ENCODE peak calls at places on chromosomes 13 and 19, in six cellular contexts. D, Q, W, X, F and P are unnamed samples. For H3K9me3 and H3K27me3, the result is how much of the 10 kb centered on the place peaks cover.

GRCh38 chr13:110371550-110372465 is 64.7 kb downstream of the COL4A2 start:
- DNase-seq in F (no peak), X (no peak), Q (no peak), W (no peak), D (no peak), P (no peak)

GRCh38 chr13:23384111-23384510 is 49.4 kb downstream of the SACS start:
- DNase-seq in X (no peak), W (no peak), D (no peak), Q (no peak), F (no peak), P (no peak)

GRCh38 chr13:102277286-102277685 is 124.6 kb downstream of the FGF14 start:
- DNase-seq in D (peak), F (peak), Q (no peak), W (no peak), X (no peak), P (no peak)

GRCh38 chr13:61410669-61411297 is 4.9 kb downstream of the PCDH20 start:
- DNase-seq in W (no peak), Q (no peak), F (no peak), D (no peak), X (peak), P (no peak)

GRCh38 chr19:50567052-50567841 is 988 bp downstream of the LRRC4B start:
- DNase-seq in X (no peak), Q (no peak), D (no peak), W (no peak), F (no peak), P (no peak)

GRCh38 chr13:108957369-108958012 is 328.1 kb downstream of the MYO16 start:
- DNase-seq in D (no peak), Q (no peak), X (peak), W (no peak), F (no peak), P (peak)

GRCh38 chr19:29294343-29294811 is 81.4 kb upstream of the UQCRFS1 start:
- DNase-seq in D (no peak), F (no peak), W (no peak), X (no peak), Q (no peak), P (no peak)

GRCh38 chr13:66513728-66514127 is 716.4 kb downstream of the PCDH9 start:
- DNase-seq in F (no peak), X (peak), W (no peak), Q (no peak), D (no peak), P (no peak)

GRCh38 chr19:55189424-55189823 is 9.3 kb upstream of the SYT5 start:
- DNase-seq in D (no peak), W (no peak), X (peak), Q (no peak), F (peak), P (peak)

GRCh38 chr13:76886005-76886291 is 257 bp downstream of the KCTD12 start:
- DNase-seq in W (no peak), Q (no peak), X (no peak), D (no peak), F (no peak), P (no peak)

GRCh38 chr19:52722062-52723005 is 12.5 kb downstream of the ZNF611 start:
- DNase-seq in Q (no peak), F (no peak), D (no peak), W (no peak), X (peak), P (peak)

GRCh38 chr13:23993439-23993980 is 96.2 kb upstream of the C1QTNF9B start:
- DNase-seq in X (no peak), W (no peak), D (no peak), Q (no peak), F (no peak), P (peak)

GRCh38 chr19:6071103-6071485 is 39.2 kb downstream of the RFX2 start:
- DNase-seq in X (peak), D (no peak), W (no peak), Q (no peak), F (no peak), P (peak)

GRCh38 chr19:29952127-29952526 is 10.1 kb downstream of the URI1 start:
- DNase-seq in Q (no peak), D (no peak), X (no peak), F (no peak), W (no peak), P (no peak)

GRCh38 chr19:18428837-18429674 is 8.9 kb downstream of the ISYNA1 start:
- DNase-seq in D (peak), Q (no peak), X (peak), W (peak), F (peak), P (no peak)

GRCh38 chr19:43639507-43640423 is at the start of gene CADM4:
- DNase-seq in F (peak), X (no peak), D (no peak), Q (no peak), W (peak), P (no peak)

GRCh38 chr13:22062478-22063205 is 391.8 kb downstream of the FGF9 start:
- DNase-seq in D (no peak), Q (no peak), F (no peak), W (no peak), X (peak), P (peak)

GRCh38 chr19:51158474-51159129 is 16.5 kb downstream of the SIGLEC7 start:
- DNase-seq in Q (no peak), F (no peak), D (peak), W (no peak), X (peak), P (peak)

GRCh38 chr13:51231456-51231855 is 9.3 kb downstream of the FAM124A start:
- DNase-seq in Q (no peak), F (no peak), X (no peak), D (no peak), W (no peak), P (no peak)

GRCh38 chr13:66312312-66313087 is 917.6 kb downstream of the PCDH9 start:
- DNase-seq in X (peak), Q (no peak), W (peak), F (no peak), D (no peak), P (peak)

GRCh38 chr13:31909889-31910551 is 121.6 kb upstream of the FRY start:
- DNase-seq in X (peak), D (no peak), Q (no peak), F (peak), W (peak), P (peak)

GRCh38 chr13:97372929-97373328 is 61.0 kb upstream of the RAP2A start:
- DNase-seq in Q (no peak), F (no peak), X (no peak), D (no peak), W (no peak), P (no peak)

GRCh38 chr13:91133941-91134772 is 213.3 kb upstream of the MIR17HG start:
- DNase-seq in W (no peak), Q (no peak), X (peak), D (no peak), F (peak), P (peak)

GRCh38 chr13:72782717-72783116 is 784 bp downstream of the PIBF1 start:
- DNase-seq in W (no peak), D (no peak), X (peak), F (no peak), Q (no peak), P (peak)

GRCh38 chr13:101919541-101920306 is 467.2 kb downstream of the ITGBL1 start:
- DNase-seq in F (peak), Q (no peak), X (peak), W (no peak), D (peak), P (peak)

GRCh38 chr19:30338878-30339623 is 33.1 kb upstream of the ZNF536 start:
- DNase-seq in X (no peak), W (no peak), Q (no peak), D (no peak), F (no peak), P (no peak)

GRCh38 chr19:48279747-48280146 is 9.9 kb downstream of the ZNF114 start:
- DNase-seq in Q (no peak), F (no peak), W (peak), X (no peak), D (peak), P (no peak)

GRCh38 chr19:48283908-48284307 is 14.0 kb downstream of the ZNF114 start:
- DNase-seq in X (peak), F (no peak), W (no peak), Q (no peak), D (no peak), P (no peak)

GRCh38 chr19:48290341-48290922 is 20.6 kb downstream of the ZNF114 start:
- DNase-seq in Q (no peak), D (peak), W (no peak), F (no peak), X (peak), P (peak)

GRCh38 chr19:48287748-48288147 is 17.9 kb downstream of the ZNF114 start:
- DNase-seq in Q (no peak), D (no peak), X (no peak), F (no peak), W (no peak), P (no peak)

DNA sequence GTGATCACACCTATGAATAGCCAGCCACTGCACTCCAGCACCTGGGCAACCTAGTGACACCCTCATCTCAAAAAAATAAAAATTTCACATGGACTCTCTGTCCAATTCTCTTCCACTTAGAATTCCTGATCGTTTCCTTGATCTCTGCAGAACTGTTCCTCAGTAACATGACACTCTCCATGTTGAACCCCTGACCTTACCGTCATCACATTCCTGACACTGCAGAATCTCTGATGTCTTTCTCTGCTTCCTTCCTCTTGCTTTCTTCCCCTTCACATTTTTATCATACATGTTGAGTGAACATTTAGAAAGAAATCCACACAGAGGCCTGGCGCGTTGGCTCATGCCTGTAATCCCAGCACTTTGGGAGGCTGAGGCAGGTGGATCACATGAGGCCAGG is 15.0 kb downstream of the ZNF114 start:
- DNase-seq in D (peak), Q (no peak), F (no peak), W (no peak), X (peak), P (no peak)
- H3K4me3 ChIP-seq in D (no peak), Q (no peak), F (no peak), W (no peak), X (no peak), P (no peak)

DNA sequence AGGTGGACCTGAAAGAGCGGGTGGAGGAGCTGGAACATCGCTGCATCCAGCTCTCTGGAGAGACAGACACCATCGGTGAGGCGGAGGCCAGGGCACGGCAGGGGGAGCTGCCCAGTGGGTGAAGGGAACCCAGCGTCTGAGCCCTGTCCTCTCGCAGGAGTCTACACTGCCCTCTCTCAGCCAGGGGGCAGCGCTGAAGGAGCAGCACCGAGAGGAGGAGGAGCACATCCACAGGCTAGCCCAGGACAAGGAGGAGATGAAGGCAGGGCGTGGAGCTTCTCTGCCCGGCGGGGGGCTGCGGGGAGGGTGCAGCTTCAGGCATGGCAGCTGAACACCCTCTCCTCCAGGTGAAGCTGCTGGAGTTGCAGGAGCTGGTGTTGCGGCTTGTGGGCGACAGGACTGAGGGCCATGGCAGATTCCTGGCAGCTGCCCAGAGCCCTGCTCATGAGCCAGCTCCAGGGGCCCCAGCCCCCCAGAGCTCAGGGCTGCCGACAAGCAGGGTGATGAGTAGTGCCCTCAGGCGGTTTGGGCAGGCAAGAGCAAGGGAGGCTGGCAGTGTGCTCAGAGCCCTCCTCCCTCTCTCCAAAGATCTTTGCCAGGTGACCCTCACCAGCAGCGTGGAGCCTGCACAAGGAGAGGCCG is 31.4 kb upstream of the ZNF492 start:
- DNase-seq in W (no peak), X (no peak), F (no peak), D (no peak), Q (no peak), P (no peak)
- H3K9me3 ChIP-seq in W (under half), X (under half), F (under half), D (under half), Q (under half), P (under half)

GRCh38 chr19:49433240-49433901 is 8.0 kb downstream of the SLC17A7 start:
- DNase-seq in W (no peak), D (no peak), F (no peak), Q (no peak), X (no peak), P (no peak)

GRCh38 chr19:49436381-49437017 is 4.8 kb downstream of the SLC17A7 start:
- DNase-seq in W (no peak), Q (no peak), F (no peak), X (no peak), D (no peak), P (no peak)

GRCh38 chr19:49437231-49437630 is 4.1 kb downstream of the SLC17A7 start:
- DNase-seq in W (no peak), F (no peak), D (no peak), X (no peak), Q (no peak), P (no peak)

GRCh38 chr19:49434907-49435577 is 6.3 kb downstream of the SLC17A7 start:
- DNase-seq in Q (no peak), W (no peak), D (no peak), F (no peak), X (no peak), P (no peak)

DNA sequence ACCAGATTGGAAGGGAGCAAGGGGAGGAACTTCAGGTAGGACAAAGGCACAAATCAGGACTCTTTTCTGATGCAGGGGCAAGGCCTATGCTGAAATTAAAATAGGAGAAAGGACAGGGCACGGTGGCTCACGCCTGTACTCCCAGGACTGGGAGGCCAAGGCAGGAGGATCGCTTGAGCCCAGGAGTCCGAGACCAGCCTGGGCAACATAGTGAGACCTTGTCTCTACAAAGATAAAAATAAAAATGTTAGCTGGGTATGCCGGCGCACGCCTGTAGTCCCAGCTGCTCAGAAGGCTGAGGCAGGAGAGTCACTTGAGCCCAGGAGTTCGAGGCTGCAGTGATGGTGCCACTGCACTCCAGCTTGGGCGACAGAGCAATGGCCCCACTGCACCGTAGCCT is 5.7 kb downstream of the SLC17A7 start:
- DNase-seq in F (no peak), Q (no peak), X (no peak), D (no peak), W (no peak), P (no peak)
- H3K27me3 ChIP-seq in F (half or more), Q (half or more), X (half or more), D (under half), W (under half), P (half or more)

GRCh38 chr19:46413262-46414031 is at the start of gene CCDC8:
- DNase-seq in Q (peak), W (peak), F (peak), X (peak), D (peak), P (peak)
- H3K4me3 ChIP-seq in Q (peak), W (peak), F (peak), X (peak), D (peak), P (peak)

GRCh38 chr19:57611113-57611512 is 2.9 kb upstream of the ZNF134 start:
- DNase-seq in W (no peak), X (no peak), F (no peak), Q (no peak), D (no peak), P (no peak)

DNA sequence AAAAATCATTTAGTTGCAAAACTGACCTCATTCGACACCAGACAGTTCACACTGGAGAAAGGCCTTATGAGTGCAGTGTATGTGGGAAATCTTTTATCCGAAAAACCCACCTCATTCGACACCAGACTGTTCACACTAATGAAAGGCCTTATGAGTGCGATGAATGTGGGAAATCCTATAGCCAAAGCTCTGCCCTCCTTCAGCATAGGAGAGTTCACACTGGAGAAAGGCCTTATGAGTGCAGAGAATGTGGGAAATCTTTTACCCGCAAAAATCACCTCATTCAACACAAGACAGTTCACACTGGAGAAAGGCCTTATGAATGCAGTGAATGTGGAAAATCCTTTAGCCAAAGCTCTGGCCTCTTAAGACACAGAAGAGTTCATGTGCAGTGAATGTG is 7.1 kb upstream of the ZNF134 start:
- DNase-seq in W (no peak), F (no peak), D (no peak), Q (no peak), X (no peak), P (no peak)
- H3K9me3 ChIP-seq in W (under half), F (half or more), D (under half), Q (under half), X (under half), P (under half)

DNA sequence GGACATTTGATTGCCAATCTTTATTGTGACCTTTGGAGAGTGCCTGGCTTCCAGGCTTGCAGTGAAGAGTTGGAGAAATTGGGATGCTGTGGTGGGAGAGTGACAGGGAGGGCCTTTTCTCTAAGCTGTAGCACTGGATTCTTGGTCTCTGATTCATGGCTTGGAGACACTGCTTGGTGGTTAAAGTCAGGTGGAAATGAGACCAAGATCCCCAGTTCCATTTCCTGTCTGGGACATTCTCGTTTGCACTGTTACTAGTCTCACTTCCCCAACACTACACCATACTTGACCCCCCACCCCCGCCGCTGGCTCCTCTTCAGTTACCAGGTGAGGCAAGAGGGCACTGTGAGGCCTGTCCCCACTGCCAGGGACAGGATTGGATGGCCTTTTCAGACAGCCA is 2.9 kb downstream of the SUPT5H start:
- DNase-seq in X (no peak), D (no peak), F (no peak), Q (no peak), W (no peak), P (no peak)
- H3K27me3 ChIP-seq in X (under half), D (under half), F (under half), Q (under half), W (under half), P (under half)

GRCh38 chr19:41500443-41500842 is 57.5 kb downstream of the ERICH4 start:
- DNase-seq in W (no peak), D (no peak), F (no peak), X (no peak), Q (no peak), P (no peak)
- H3K4me3 ChIP-seq in W (no peak), D (no peak), F (peak), X (no peak), Q (peak), P (no peak)